ENCODE peak calls at places on chromosomes 2 and 18, in six cellular contexts. S is H1; Q is CD8-positive, alpha-beta memory T cell; F is suprapubic skin; D is PC-9; Y is fibroblast of lung. I is an unnamed sample.

GRCh38 chr18:24982831-24983230 is 369.1 kb downstream of the ZNF521 start:
- DNase-seq in Q (no peak), Y (peak; percentile 27), F (no peak), D (no peak), S (no peak), I (no peak)

GRCh38 chr2:209162129-209162528 is 261.7 kb upstream of the MAP2 start:
- DNase-seq in F (no peak), Y (no peak), Q (no peak), S (no peak), D (no peak), I (no peak)

GRCh38 chr18:11937874-11938478 is 29.9 kb upstream of the MPPE1 start:
- DNase-seq in S (peak; percentile 84), Y (peak; percentile 45), F (no peak), Q (peak; percentile 54), D (peak; percentile 70), I (peak; percentile 75)

GRCh38 chr2:48715042-48715899 is 40.3 kb downstream of the LHCGR start:
- DNase-seq in Y (peak; percentile 79), Q (no peak), F (no peak), S (no peak), D (peak; percentile 74), I (peak; percentile 67)

GRCh38 chr2:55970506-55970905 is 46.9 kb upstream of the EFEMP1 start:
- DNase-seq in S (no peak), Q (no peak), Y (no peak), D (no peak), F (no peak), I (no peak)

GRCh38 chr2:96584017-96584416 is 47.5 kb downstream of the ARID5A start:
- DNase-seq in Y (peak; percentile 55), S (no peak), D (no peak), Q (no peak), F (no peak), I (peak; percentile 37)

GRCh38 chr2:104361414-104361813 is 492.5 kb upstream of the POU3F3 start:
- DNase-seq in Y (no peak), D (no peak), S (no peak), F (no peak), Q (no peak), I (no peak)

GRCh38 chr2:9867876-9868275 is 24.6 kb downstream of the TAF1B start:
- DNase-seq in D (no peak), S (no peak), F (no peak), Y (no peak), Q (no peak), I (no peak)

GRCh38 chr2:150376627-150377335 is 110.7 kb downstream of the RND3 start:
- DNase-seq in S (no peak), D (peak; percentile 16), F (no peak), Y (peak; percentile 63), Q (no peak), I (peak; percentile 69)

DNA sequence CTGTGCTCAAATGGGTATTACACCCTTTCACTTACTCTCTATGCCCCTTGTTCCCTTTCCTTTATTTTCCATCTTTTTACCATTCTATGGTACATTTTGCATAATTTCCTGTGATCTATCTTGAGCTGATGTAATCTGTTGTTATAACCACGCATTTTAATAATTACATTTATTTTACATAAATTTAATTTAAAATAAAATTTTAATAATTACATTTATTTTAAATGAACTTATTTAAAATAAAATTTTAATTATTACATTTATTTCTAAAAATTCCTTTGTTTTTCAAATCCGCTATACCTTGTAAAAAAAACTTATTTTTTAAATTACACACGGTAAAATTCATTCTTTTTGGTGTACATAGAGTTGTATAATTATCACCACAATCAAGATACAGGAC is 93.9 kb downstream of the CRACDL start:
- DNase-seq in S (no peak), D (no peak), Y (no peak), F (no peak), Q (no peak), I (no peak)
- H3K4me3 ChIP-seq in S (no peak overlapping the region), D (no peak overlapping the region), Y (no peak overlapping the region), F (no peak overlapping the region), Q (no peak overlapping the region), I (no peak overlapping the region)

DNA sequence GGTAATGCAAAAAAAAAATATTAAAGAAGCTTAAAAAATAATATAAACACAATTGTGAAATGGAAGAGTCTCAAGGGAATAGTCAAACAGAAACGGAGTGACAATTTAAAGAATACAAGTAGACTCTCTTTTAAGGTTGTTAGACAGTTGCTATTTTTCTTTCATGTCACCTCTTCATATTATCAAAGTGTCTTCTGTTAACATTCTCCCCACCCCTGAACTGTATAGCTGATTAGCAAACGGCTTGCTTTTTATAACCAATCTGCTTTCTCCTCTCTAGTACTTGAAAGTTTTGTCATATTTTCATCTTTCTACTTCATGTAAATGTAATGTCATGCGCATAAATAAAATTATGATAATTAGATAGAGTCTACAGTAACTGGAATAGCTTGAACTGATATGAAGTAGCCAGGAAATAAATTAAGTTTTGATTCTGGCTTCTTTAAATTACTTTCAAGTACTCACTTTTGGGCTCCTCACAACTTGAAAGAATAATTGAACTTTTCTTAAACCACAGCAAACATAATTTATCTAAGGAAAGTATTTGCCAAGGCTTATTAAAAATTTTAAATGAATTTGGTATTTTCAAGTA is 36.9 kb downstream of the BARD1 start:
- DNase-seq in D (no peak), Q (no peak), Y (no peak), F (no peak), S (no peak), I (no peak)
- H3K4me3 ChIP-seq in D (no peak overlapping the region), Q (no peak overlapping the region), Y (no peak overlapping the region), F (no peak overlapping the region), S (no peak overlapping the region), I (no peak overlapping the region)

GRCh38 chr2:20217041-20217970 is 7.6 kb downstream of the SDC1 start:
- DNase-seq in D (peak; percentile 89), Y (peak; percentile 47), Q (no peak), S (no peak), F (no peak), I (no peak)

GRCh38 chr2:20221169-20221938 is 3.6 kb downstream of the SDC1 start:
- DNase-seq in S (no peak), Q (no peak), D (no peak), Y (peak; percentile 80), F (no peak), I (peak; percentile 57)

GRCh38 chr2:20219763-20220380 is 5.1 kb downstream of the SDC1 start:
- DNase-seq in Q (no peak), F (no peak), D (no peak), S (no peak), Y (no peak), I (no peak)

GRCh38 chr2:20216130-20217025 is 8.6 kb downstream of the SDC1 start:
- DNase-seq in F (no peak), D (no peak), Q (no peak), S (no peak), Y (no peak), I (no peak)

DNA sequence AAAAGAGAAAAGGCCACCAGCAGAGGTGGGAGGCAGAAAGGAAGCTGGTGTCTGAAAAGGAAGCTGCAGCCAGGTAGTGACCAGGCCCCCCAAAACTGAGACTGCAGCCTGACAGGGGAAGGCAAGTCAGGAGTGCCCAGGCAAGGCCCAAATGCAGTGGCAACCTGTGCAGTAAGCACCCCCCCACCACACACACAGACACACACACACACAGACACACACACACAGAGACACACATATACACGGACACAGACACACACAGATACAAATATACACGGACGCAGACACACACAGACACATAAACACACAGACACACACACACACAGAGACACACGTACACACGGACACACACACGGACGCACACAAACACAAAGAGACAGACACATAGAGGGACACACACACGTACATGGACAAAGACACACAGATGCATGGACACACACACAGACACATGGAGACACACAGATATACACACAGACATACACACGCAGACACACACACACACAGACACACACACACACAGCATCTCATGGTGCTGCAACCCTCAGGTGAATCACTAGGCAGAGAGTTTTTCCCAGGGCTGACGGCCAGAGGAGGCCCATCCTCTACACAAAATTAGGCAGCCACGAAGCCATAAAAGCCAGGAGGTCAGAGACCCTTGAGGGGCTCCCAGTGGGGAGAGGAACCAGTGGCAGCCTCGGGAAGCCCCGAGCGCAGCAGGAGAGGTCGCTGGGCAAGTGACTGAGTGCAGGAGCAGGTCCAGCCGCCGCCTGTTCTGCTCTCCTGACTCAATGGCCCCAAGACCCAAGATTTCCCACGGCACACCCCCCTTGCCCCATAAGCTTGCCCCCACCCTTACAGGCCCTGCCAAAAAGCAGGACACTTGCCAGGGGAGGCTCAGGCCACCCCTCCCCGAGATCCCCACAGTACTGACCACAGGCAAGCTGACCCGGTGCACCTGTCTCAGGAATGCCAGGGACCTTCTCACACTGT is 6.3 kb downstream of the SDC1 start:
- DNase-seq in S (no peak), D (no peak), F (no peak), Q (no peak), Y (no peak), I (no peak)
- H3K4me3 ChIP-seq in S (no peak overlapping the region), D (no peak overlapping the region), F (peak overlapping the region; percentile 92), Q (no peak overlapping the region), Y (no peak overlapping the region), I (no peak overlapping the region)

GRCh38 chr18:76474824-76475223 is 20.2 kb downstream of the ZNF516 start:
- DNase-seq in Y (no peak), D (no peak), F (no peak), Q (no peak), S (no peak), I (peak; percentile 38)

GRCh38 chr18:76475450-76476203 is 19.4 kb downstream of the ZNF516 start:
- DNase-seq in S (no peak), F (no peak), Q (no peak), D (no peak), Y (peak; percentile 16), I (no peak)

GRCh38 chr18:76480913-76481312 is 14.1 kb downstream of the ZNF516 start:
- DNase-seq in Y (no peak), F (no peak), S (no peak), Q (no peak), D (no peak), I (no peak)

GRCh38 chr18:76479351-76480238 is 15.4 kb downstream of the ZNF516 start:
- DNase-seq in Y (no peak), F (peak; percentile 68), D (no peak), S (no peak), Q (no peak), I (peak; percentile 40)

DNA sequence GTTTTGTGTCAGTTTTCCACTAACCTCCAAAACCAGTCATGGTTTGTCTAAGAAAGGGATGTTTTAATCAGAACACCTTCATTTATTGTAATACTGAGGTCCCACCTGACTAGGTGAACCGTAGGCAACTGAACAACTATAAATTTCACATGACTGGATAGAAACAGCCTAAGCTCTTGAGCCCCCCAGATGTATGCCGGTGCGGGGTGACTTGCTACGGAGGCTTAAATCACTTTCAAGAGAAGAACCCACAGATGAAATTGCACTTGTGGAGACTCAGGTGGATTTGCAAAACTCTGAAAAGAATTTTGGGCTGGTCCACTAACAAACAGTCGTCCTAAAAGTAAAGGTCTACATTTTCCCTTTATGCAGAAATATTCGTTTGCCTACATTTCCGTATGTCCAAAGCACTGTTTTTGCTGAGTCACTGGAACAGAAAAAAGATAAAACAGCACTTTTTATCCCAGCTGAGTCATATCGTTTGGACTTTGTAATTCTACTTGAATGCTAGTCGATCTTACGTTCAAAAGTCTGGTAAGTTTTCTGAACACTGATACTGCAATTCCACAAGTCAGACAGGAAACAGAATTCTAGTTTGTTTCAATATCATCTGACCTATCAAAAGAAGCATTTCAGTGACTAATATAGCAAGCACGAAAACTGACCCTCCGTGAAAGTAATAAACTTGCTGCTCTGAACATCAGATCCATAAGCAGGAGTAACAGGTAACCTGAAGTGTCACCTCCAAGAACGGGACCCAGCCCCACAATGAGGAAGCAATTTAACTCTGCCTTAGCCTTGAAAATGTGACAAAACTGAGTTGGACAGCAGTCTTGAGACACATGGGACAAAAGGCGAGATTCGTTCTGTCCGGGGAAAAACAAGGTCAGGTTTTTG is 18.1 kb downstream of the ZNF516 start:
- DNase-seq in S (no peak), D (peak; percentile 52), Y (peak; percentile 96), F (no peak), Q (no peak), I (peak; percentile 95)
- H3K4me3 ChIP-seq in S (no peak overlapping the region), D (peak overlapping the region; percentile 46), Y (peak overlapping the region; percentile 43), F (peak overlapping the region; percentile 26), Q (no peak overlapping the region), I (peak overlapping the region; percentile 48)

I was measured in fibroblast of villous mesenchyme.